ENCODE peak calls at places on chromosomes 11 and 22, in seven cellular contexts. E is NCI-H2081, F is SK-N-SH, L is brain pericyte, N is cardiac muscle cell, I is NCI-H146, R is omental fat pad. B is an unnamed sample.

GRCh38 chr22:29385305-29385704 is 3.1 kb downstream of the AP1B1 start:
- DNase-seq in I (no peak), L (no peak), F (no peak), E (no peak), R (no peak), N (no peak), B (no peak)

GRCh38 chr11:119222308-119222707 is 16.2 kb downstream of the CBL start:
- DNase-seq in I (peak), F (peak), N (no peak), E (peak), R (no peak), L (no peak), B (peak)

GRCh38 chr11:120784566-120785251 is 239.2 kb upstream of the TBCEL start:
- DNase-seq in N (no peak), L (no peak), E (no peak), F (peak), R (no peak), I (no peak), B (no peak)

GRCh38 chr22:50304528-50305392 is 2.7 kb downstream of the PLXNB2 start:
- DNase-seq in F (no peak), L (no peak), I (no peak), N (no peak), E (no peak), R (no peak), B (no peak)

GRCh38 chr22:37865510-37865909 is 16.3 kb downstream of the EIF3L start:
- DNase-seq in E (no peak), I (no peak), L (no peak), F (no peak), R (no peak), N (no peak), B (no peak)

GRCh38 chr11:16293204-16293681 is 63.1 kb downstream of the SOX6 start:
- DNase-seq in R (no peak), I (no peak), F (no peak), L (no peak), E (no peak), N (peak), B (no peak)

GRCh38 chr11:128830290-128830813 is 36.7 kb downstream of the KCNJ1 start:
- DNase-seq in L (no peak), F (no peak), N (no peak), I (no peak), R (no peak), E (no peak), B (no peak)

GRCh38 chr11:87148749-87149148 is 111.0 kb downstream of the TMEM135 start:
- DNase-seq in R (no peak), I (no peak), F (no peak), N (no peak), L (no peak), E (no peak), B (no peak)

GRCh38 chr22:29630987-29631386 is 27.6 kb downstream of the NF2 start:
- DNase-seq in F (no peak), L (no peak), E (no peak), R (no peak), N (no peak), I (no peak), B (no peak)

GRCh38 chr11:119691701-119692546 is 37.1 kb downstream of the NECTIN1 start:
- DNase-seq in F (no peak), L (no peak), N (no peak), E (no peak), R (no peak), I (no peak), B (peak)

GRCh38 chr22:37276771-37277170 is 5.5 kb upstream of the CYTH4 start:
- DNase-seq in N (no peak), R (no peak), F (no peak), E (no peak), I (no peak), L (no peak), B (no peak)

GRCh38 chr11:111540114-111540920 is at the start of gene LAYN:
- DNase-seq in I (peak), R (no peak), F (peak), N (peak), E (no peak), L (no peak), B (peak)

GRCh38 chr11:29773656-29774264 is 243.1 kb downstream of the KCNA4 start:
- DNase-seq in R (no peak), I (no peak), E (no peak), N (peak), F (no peak), L (no peak), B (no peak)

GRCh38 chr11:14249121-14249963 is 109.6 kb downstream of the RRAS2 start:
- DNase-seq in I (peak), R (no peak), N (peak), L (no peak), E (peak), F (peak), B (peak)

GRCh38 chr22:26852176-26852575 is 194.8 kb downstream of the MIAT start:
- DNase-seq in F (no peak), N (peak), I (no peak), R (no peak), E (no peak), L (no peak), B (no peak)

GRCh38 chr22:44608606-44609226 is 93.3 kb upstream of the PRR5 start:
- DNase-seq in F (peak), L (no peak), N (no peak), E (no peak), R (no peak), I (no peak), B (no peak)

GRCh38 chr11:20363500-20364411 is at the start of gene HTATIP2:
- DNase-seq in I (peak), E (peak), L (no peak), N (peak), F (no peak), R (no peak), B (peak)

GRCh38 chr11:16126361-16126760 is 230.0 kb downstream of the SOX6 start:
- DNase-seq in N (no peak), F (peak), E (peak), I (peak), R (no peak), L (no peak), B (peak)

GRCh38 chr11:92556435-92556834 is 331.8 kb downstream of the FAT3 start:
- DNase-seq in I (no peak), E (no peak), N (peak), L (no peak), F (no peak), R (no peak), B (no peak)

GRCh38 chr22:30434775-30435315 is 9.3 kb downstream of the MTFP1 start:
- DNase-seq in N (no peak), E (no peak), I (no peak), F (no peak), R (no peak), L (no peak), B (no peak)

GRCh38 chr11:123478352-123478986 is 48.4 kb downstream of the GRAMD1B start:
- DNase-seq in L (peak), N (peak), F (peak), I (peak), R (no peak), E (peak), B (peak)

GRCh38 chr22:28146401-28147304 is 227.6 kb upstream of the PITPNB start:
- DNase-seq in L (no peak), I (no peak), E (no peak), F (no peak), N (no peak), R (no peak), B (no peak)

GRCh38 chr22:44211946-44212930 is 31.5 kb downstream of the PARVG start:
- DNase-seq in E (no peak), R (no peak), L (no peak), I (no peak), N (peak), F (peak), B (no peak)

GRCh38 chr11:19725379-19726079 is 12.9 kb downstream of the NAV2 start:
- DNase-seq in F (no peak), R (no peak), E (no peak), I (no peak), L (no peak), N (no peak), B (no peak)

GRCh38 chr22:32850591-32851517 is 49.3 kb downstream of the TIMP3 start:
- DNase-seq in I (no peak), F (no peak), L (no peak), R (peak), E (no peak), N (no peak), B (no peak)

GRCh38 chr11:120994460-120994859 is 29.4 kb upstream of the TBCEL start:
- DNase-seq in L (no peak), E (no peak), R (no peak), N (no peak), I (no peak), F (no peak), B (no peak)

GRCh38 chr11:93131709-93132108 is 66.1 kb downstream of the SLC36A4 start:
- DNase-seq in N (peak), F (no peak), R (no peak), L (no peak), E (peak), I (peak), B (peak)

GRCh38 chr11:121614661-121615240 is 162.0 kb upstream of the SORL1-AS1 start:
- DNase-seq in F (no peak), L (no peak), R (no peak), N (no peak), I (no peak), E (no peak), B (no peak)

GRCh38 chr11:86916330-86916729 is 38.9 kb downstream of the FZD4 start:
- DNase-seq in E (no peak), R (no peak), L (no peak), F (no peak), I (no peak), N (no peak), B (no peak)